ENCODE peak calls at places on chromosome 13, in nine cellular contexts. F, N, U, T, L, C, K, M and P are unnamed samples.

GRCh38 chr13:23183292-23183691 is 2.5 kb downstream of the SGCG start:
- DNase-seq in U (no peak), T (no peak), F (no peak), N (no peak), L (no peak), K (no peak), M (no peak), C (no peak), P (no peak)

GRCh38 chr13:44012910-44013309 is 133.2 kb downstream of the LACC1 start:
- DNase-seq in M (no peak), C (no peak), K (no peak), T (peak), N (no peak), F (no peak), U (no peak), L (no peak), P (no peak)

GRCh38 chr13:103140001-103140671 is 73.9 kb upstream of the SLC10A2 start:
- DNase-seq in F (no peak), C (no peak), K (no peak), T (peak), N (peak), L (peak), M (no peak), U (no peak), P (no peak)

GRCh38 chr13:109781384-109782065 is 4.9 kb downstream of the IRS2 start:
- DNase-seq in F (no peak), L (no peak), M (no peak), N (no peak), T (no peak), K (no peak), C (no peak), U (no peak), P (no peak)

GRCh38 chr13:110308377-110309158 is 1.5 kb downstream of the COL4A2 start:
- DNase-seq in M (no peak), L (peak), U (no peak), T (peak), C (no peak), F (peak), N (no peak), K (no peak), P (no peak)

GRCh38 chr13:110293649-110294048 is 13.3 kb downstream of the COL4A1 start:
- DNase-seq in F (no peak), K (no peak), M (no peak), N (no peak), L (no peak), U (no peak), T (no peak), C (no peak), P (no peak)

GRCh38 chr13:38872693-38873092 is 117.9 kb downstream of the STOML3 start:
- DNase-seq in M (peak), N (no peak), U (no peak), L (peak), K (peak), C (peak), F (peak), T (peak), P (peak)

GRCh38 chr13:112974125-112974524 is 5.1 kb downstream of the MCF2L start:
- DNase-seq in U (no peak), L (no peak), T (no peak), K (no peak), M (no peak), N (no peak), F (no peak), C (no peak), P (no peak)

GRCh38 chr13:111790621-111791020 is 276.3 kb upstream of the SOX1 start:
- DNase-seq in K (no peak), U (no peak), N (no peak), M (no peak), F (no peak), L (no peak), C (no peak), T (no peak), P (no peak)